ENCODE peak calls at places on chromosomes 16 and 17, in five cellular contexts. U is thoracic aorta, F is BJ, N is lower leg skin, I is AG10803. Q is an unnamed sample.
A peak's percentile ranks its signal among the peaks of the same experiment; 100 is the strongest.

GRCh38 chr16:84115919-84116719 is 623 bp downstream of the MBTPS1 start:
- DNase-seq in F (no peak), I (peak; percentile 31), U (no peak), N (peak; percentile 91), Q (no peak)

GRCh38 chr16:56190903-56191806 is at the start of gene GNAO1:
- DNase-seq in N (peak; percentile 87), F (no peak), U (no peak), I (peak; percentile 32), Q (no peak)

GRCh38 chr17:50618300-50618699 is 16.4 kb upstream of the ABCC3 start:
- DNase-seq in U (no peak), I (peak; percentile 15), N (no peak), F (no peak), Q (no peak)

GRCh38 chr17:40958086-40958953 is 8.4 kb downstream of the KRT39 start:
- DNase-seq in U (no peak), I (no peak), F (no peak), N (no peak), Q (no peak)

GRCh38 chr16:11550651-11551498 is 35.8 kb downstream of the LITAF start:
- DNase-seq in U (no peak), N (no peak), F (no peak), I (no peak), Q (no peak)

GRCh38 chr16:17303101-17303500 is 167.7 kb downstream of the XYLT1 start:
- DNase-seq in I (no peak), N (no peak), F (no peak), U (no peak), Q (no peak)

GRCh38 chr16:57394444-57394843 is 10.1 kb upstream of the CCL17 start:
- DNase-seq in I (no peak), U (no peak), N (no peak), F (no peak), Q (no peak)

GRCh38 chr17:57747221-57748017 is 2.3 kb upstream of the CCDC182 start:
- DNase-seq in U (no peak), I (peak; percentile 68), F (peak; percentile 9), N (peak; percentile 86), Q (peak; percentile 24)

GRCh38 chr16:77971306-77972131 is 50.8 kb upstream of the CLEC3A start:
- DNase-seq in U (peak; percentile 51), F (no peak), N (peak; percentile 96), I (peak; percentile 79), Q (peak; percentile 59)

GRCh38 chr16:2838928-2839327 is 8.8 kb downstream of the ZG16B start:
- DNase-seq in F (no peak), U (no peak), N (no peak), I (peak; percentile 79), Q (peak; percentile 23)

GRCh38 chr17:66351053-66351452 is 48.6 kb downstream of the PRKCA start:
- DNase-seq in F (no peak), N (no peak), U (no peak), I (no peak), Q (no peak)

GRCh38 chr16:3115561-3115960 is 3.2 kb downstream of the ZNF205 start:
- DNase-seq in F (no peak), N (no peak), I (no peak), U (no peak), Q (no peak)

GRCh38 chr17:31609331-31609730 is 217.9 kb downstream of the RAB11FIP4 start:
- DNase-seq in I (no peak), N (peak; percentile 3), U (no peak), F (no peak), Q (no peak)

GRCh38 chr17:42670199-42670924 is 6.4 kb downstream of the PLEKHH3 start:
- DNase-seq in U (no peak), N (no peak), F (no peak), I (no peak), Q (no peak)

GRCh38 chr17:47999612-48000011 is 28.7 kb downstream of the CDK5RAP3 start:
- DNase-seq in N (no peak), I (peak; percentile 42), F (peak; percentile 3), U (no peak), Q (no peak)

GRCh38 chr16:17784073-17784472 is 313.3 kb upstream of the XYLT1 start:
- DNase-seq in F (no peak), N (no peak), I (peak; percentile 45), U (no peak), Q (no peak)

GRCh38 chr16:84514874-84515835 is 10.7 kb upstream of the MEAK7 start:
- DNase-seq in I (no peak), U (no peak), N (no peak), F (no peak), Q (no peak)

GRCh38 chr16:11032000-11032921 is 87.9 kb downstream of the CLEC16A start:
- DNase-seq in I (no peak), N (peak; percentile 82), U (no peak), F (no peak), Q (no peak)

GRCh38 chr16:11675561-11676511 is 7.6 kb downstream of the SNN start:
- DNase-seq in I (no peak), U (no peak), F (no peak), N (no peak), Q (no peak)

GRCh38 chr16:31467151-31467550 is 4.8 kb upstream of the TGFB1I1 start:
- DNase-seq in F (no peak), U (no peak), I (peak; percentile 43), N (no peak), Q (no peak)

GRCh38 chr17:77126519-77126918 is 14.2 kb upstream of the SEC14L1 start:
- DNase-seq in U (no peak), N (peak; percentile 87), F (no peak), I (no peak), Q (no peak)

GRCh38 chr17:34201767-34202166 is 53.3 kb upstream of the CCL2 start:
- DNase-seq in N (no peak), U (no peak), F (no peak), I (no peak), Q (no peak)
- TF ChIP-seq CTCF in N (no peak), U (no peak), F (no peak), I (no peak), Q (no peak)

GRCh38 chr17:81942167-81942553 is 4.9 kb downstream of the MYADML2 start:
- DNase-seq in I (no peak), F (no peak), U (no peak), N (no peak), Q (no peak)
- H3K4me3 ChIP-seq in I (no peak overlapping the region), F (no peak overlapping the region), U (no peak overlapping the region), N (no peak overlapping the region), Q (no peak overlapping the region)

GRCh38 chr17:14200354-14200753 is 36.3 kb downstream of the CDRT15 start:
- DNase-seq in N (no peak), U (no peak), F (no peak), I (no peak), Q (no peak)

GRCh38 chr17:14198575-14198974 is 38.1 kb downstream of the CDRT15 start:
- DNase-seq in N (no peak), I (no peak), F (no peak), U (no peak), Q (no peak)

GRCh38 chr17:14197582-14197981 is 39.1 kb downstream of the CDRT15 start:
- DNase-seq in N (no peak), F (no peak), I (no peak), U (no peak), Q (no peak)

GRCh38 chr17:14198013-14198412 is 38.6 kb downstream of the CDRT15 start:
- DNase-seq in N (no peak), I (no peak), F (no peak), U (no peak), Q (no peak)

DNA sequence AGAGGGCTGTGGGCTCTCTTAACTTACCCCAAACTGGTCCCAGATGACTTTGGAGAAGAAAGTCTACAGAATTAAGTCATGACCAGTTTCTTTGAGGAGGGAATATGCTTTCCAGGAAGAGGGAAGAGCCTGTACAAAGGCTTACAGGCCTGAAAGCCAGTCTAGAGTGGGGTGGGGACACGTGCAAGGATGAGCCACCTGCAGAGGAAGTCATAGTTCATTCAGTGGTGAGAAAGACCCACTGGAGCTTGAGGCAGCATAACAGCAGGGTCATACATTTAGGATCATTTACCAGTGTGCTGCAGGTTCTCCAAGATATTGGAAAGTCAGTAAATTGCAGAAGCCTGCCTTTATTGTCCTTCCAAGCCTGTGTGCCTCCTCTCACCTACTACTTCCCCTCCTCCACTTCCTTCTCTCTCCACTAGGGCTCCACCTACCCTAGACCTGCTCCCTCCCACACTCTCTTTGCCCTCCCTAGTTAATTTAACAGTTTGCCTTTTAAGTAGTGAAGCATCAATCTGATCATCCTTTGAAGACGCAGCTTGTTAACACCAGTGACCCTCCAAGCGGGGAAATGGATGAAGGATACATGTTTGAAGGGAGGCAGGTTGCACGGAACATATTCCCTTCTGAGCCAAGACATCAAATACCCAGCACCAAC is 40.2 kb downstream of the CDRT15 start:
- DNase-seq in F (no peak), U (no peak), I (no peak), N (no peak), Q (no peak)
- TF ChIP-seq CTCF in F (no peak), U (no peak), I (no peak), N (no peak), Q (no peak)

DNA sequence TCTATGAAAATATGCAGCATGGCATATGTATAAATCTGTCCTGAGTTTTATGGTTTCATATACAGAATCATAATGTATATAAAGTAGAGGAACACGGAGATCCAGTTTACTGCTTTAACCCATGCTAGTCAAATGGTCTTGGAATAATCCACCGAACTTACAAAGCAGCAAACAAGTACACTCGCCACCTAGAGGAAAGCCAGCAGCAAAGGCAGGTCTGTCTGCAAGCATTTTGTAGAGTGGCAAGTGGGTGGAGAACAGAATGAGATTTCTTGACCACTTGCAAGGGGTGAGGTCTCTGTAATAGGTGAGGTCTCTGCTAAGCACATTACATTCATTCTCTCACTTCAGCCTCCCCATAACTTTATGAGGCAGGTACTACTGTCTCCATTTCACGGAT is 308.3 kb downstream of the CA10 start:
- DNase-seq in I (no peak), N (no peak), U (no peak), F (no peak), Q (no peak)
- H3K4me3 ChIP-seq in I (no peak overlapping the region), N (no peak overlapping the region), U (no peak overlapping the region), F (no peak overlapping the region), Q (no peak overlapping the region)

DNA sequence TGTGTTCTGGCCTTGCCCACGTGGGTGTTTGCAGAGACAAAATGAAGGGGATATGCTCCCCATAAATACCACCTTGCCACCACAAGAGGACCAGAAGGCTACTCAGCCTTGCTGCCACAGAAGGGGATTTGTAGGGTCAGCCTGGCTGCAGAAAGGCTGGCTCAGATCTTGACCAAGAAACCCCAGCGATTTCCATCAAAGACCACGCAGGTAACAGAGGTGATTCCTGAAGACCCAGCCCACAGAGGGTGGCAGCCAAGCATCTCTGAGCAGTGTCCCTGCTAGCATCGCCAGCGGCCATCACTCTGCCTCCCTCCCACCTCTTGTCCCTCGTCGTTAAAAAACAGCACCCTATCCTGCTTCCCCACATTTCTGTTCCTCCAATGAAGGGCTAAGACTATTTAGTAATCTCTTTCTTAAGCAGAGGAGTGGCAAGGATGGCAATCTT is 54.9 kb downstream of the BEAN1 start:
- DNase-seq in F (no peak), U (no peak), I (no peak), N (peak; percentile 73), Q (no peak)
- TF ChIP-seq CTCF in F (no peak), U (no peak), I (no peak), N (no peak), Q (no peak)

GRCh38 chr16:82041542-82041941 is 6.5 kb downstream of the HSD17B2 start:
- DNase-seq in N (no peak), I (no peak), F (no peak), U (no peak), Q (no peak)
- H3K4me3 ChIP-seq in N (no peak overlapping the region), I (no peak overlapping the region), F (no peak overlapping the region), U (no peak overlapping the region), Q (no peak overlapping the region)

GRCh38 chr17:28720247-28720996 is 637 bp downstream of the RPL23A start:
- DNase-seq in F (no peak), U (no peak), N (no peak), I (no peak), Q (no peak)
- TF ChIP-seq CTCF in F (peak; percentile 13), U (no peak), N (no peak), I (no peak), Q (no peak)